ENCODE peak calls at places on chromosomes 13 and 19, in five cellular contexts. One of them, this sample, is unnamed.

GRCh38 chr19:18674616-18675015 is 8.9 kb upstream of the CRTC1 start:
- DNase-seq in adipocyte: no peak
- DNase-seq in lung: no peak
- DNase-seq in heart left ventricle: no peak
- DNase-seq in BJ: no peak
- DNase-seq in this sample: no peak

GRCh38 chr19:13260883-13261653 is 110.9 kb downstream of the IER2 start:
- DNase-seq in adipocyte: peak; percentile 69
- DNase-seq in lung: no peak
- DNase-seq in heart left ventricle: no peak
- DNase-seq in BJ: peak; percentile 73
- DNase-seq in this sample: peak; percentile 68

GRCh38 chr13:36183901-36184300 is 30.5 kb downstream of the SOHLH2 start:
- DNase-seq in adipocyte: no peak
- DNase-seq in lung: no peak
- DNase-seq in heart left ventricle: no peak
- DNase-seq in BJ: no peak
- DNase-seq in this sample: no peak

GRCh38 chr13:30572859-30573275 is 44.9 kb upstream of the USPL1 start:
- DNase-seq in adipocyte: peak; percentile 78
- DNase-seq in lung: no peak
- DNase-seq in heart left ventricle: no peak
- DNase-seq in BJ: no peak
- DNase-seq in this sample: peak; percentile 61

GRCh38 chr19:51093510-51094345 is 11.0 kb upstream of the KLK14 start:
- DNase-seq in adipocyte: no peak
- DNase-seq in lung: no peak
- DNase-seq in heart left ventricle: no peak
- DNase-seq in BJ: no peak
- DNase-seq in this sample: no peak

GRCh38 chr13:111319998-111320911 is at the start of gene TEX29:
- DNase-seq in adipocyte: no peak
- DNase-seq in lung: no peak
- DNase-seq in heart left ventricle: no peak
- DNase-seq in BJ: no peak
- DNase-seq in this sample: no peak

GRCh38 chr13:51477653-51478324 is 25.0 kb upstream of the INTS6 start:
- DNase-seq in adipocyte: no peak
- DNase-seq in lung: no peak
- DNase-seq in heart left ventricle: no peak
- DNase-seq in BJ: no peak
- DNase-seq in this sample: no peak

GRCh38 chr19:41595258-41595889 is 19.4 kb downstream of the CEACAM21 start:
- DNase-seq in adipocyte: peak; percentile 71
- DNase-seq in lung: peak; percentile 59
- DNase-seq in heart left ventricle: no peak
- DNase-seq in BJ: peak; percentile 12
- DNase-seq in this sample: peak; percentile 87

DNA sequence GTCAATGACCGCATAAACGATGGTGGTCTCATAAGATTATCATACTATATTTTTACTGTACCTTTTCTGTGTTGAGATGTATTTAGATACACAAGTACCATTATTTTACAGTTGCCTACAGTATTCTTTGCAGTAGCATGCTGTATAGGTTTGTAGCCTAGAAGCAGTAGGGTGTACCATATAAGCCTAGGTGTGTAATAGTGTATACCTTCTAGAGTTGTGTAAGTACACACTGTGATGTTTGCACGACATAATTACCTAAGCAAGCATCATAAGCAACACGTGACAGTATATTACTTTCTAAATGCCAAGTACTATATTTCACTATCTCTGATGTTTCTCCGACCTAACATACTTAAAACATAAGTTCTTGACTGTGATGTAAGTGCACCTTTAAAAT is 2.7 kb downstream of the LPAR6 start:
- DNase-seq in adipocyte: no peak
- DNase-seq in lung: no peak
- DNase-seq in heart left ventricle: no peak
- DNase-seq in BJ: no peak
- DNase-seq in this sample: no peak
- H3K4me3 ChIP-seq in adipocyte: peak overlapping the region; percentile 97
- H3K4me3 ChIP-seq in lung: no peak overlapping the region
- H3K4me3 ChIP-seq in heart left ventricle: peak overlapping the region; percentile 30
- H3K4me3 ChIP-seq in BJ: peak overlapping the region; percentile 52
- H3K4me3 ChIP-seq in this sample: peak overlapping the region; percentile 64

GRCh38 chr13:78601886-78602560 is 1.3 kb downstream of the POU4F1 start:
- DNase-seq in adipocyte: no peak
- DNase-seq in lung: no peak
- DNase-seq in heart left ventricle: no peak
- DNase-seq in BJ: no peak
- DNase-seq in this sample: no peak
- H3K4me3 ChIP-seq in adipocyte: no peak overlapping the region
- H3K4me3 ChIP-seq in lung: no peak overlapping the region
- H3K4me3 ChIP-seq in heart left ventricle: peak overlapping the region; percentile 23
- H3K4me3 ChIP-seq in BJ: no peak overlapping the region
- H3K4me3 ChIP-seq in this sample: no peak overlapping the region

DNA sequence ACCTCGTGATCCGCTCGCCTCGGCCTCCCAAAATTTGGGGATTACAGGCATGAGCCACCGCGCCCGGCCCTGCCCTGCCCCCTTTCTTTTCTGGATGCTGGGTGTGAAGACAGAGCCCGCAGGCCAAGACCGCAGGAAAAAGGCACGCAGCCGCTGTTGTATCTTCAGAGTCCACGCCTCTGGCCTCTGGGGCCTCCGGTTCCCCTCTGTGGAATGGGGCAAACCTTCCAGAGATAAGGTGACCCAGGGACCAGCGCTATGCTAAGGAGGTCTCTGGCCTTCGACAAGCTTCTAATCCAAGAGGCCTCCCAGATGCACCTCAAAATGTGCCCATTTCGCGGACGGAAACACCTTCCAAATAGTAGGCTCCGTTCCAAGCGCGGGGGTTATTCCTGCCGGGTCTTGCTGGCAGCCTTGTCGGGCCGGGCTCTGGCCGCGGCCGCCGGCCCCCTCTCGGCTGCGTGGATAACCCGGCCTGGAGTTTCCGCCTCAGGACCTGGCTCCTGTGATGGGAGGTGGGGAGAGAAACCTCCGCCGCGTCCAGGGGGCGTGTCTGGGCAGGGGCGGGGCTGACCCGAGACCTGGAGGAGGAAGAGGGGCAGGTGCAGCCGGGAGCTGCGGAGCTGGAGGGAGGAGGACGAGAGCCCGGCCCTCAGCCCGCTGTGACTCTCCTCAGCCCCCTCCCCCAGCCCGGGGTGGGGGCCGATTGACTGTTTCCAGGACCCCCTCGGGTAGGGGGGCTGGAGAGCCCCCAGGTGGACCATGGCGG is 13.1 kb downstream of the TJP3 start:
- DNase-seq in adipocyte: peak; percentile 89
- DNase-seq in lung: peak; percentile 93
- DNase-seq in heart left ventricle: peak; percentile 89
- DNase-seq in BJ: no peak
- DNase-seq in this sample: peak; percentile 86
- H3K4me3 ChIP-seq in adipocyte: no peak overlapping the region
- H3K4me3 ChIP-seq in lung: no peak overlapping the region
- H3K4me3 ChIP-seq in heart left ventricle: peak overlapping the region; percentile 0
- H3K4me3 ChIP-seq in BJ: no peak overlapping the region
- H3K4me3 ChIP-seq in this sample: no peak overlapping the region

DNA sequence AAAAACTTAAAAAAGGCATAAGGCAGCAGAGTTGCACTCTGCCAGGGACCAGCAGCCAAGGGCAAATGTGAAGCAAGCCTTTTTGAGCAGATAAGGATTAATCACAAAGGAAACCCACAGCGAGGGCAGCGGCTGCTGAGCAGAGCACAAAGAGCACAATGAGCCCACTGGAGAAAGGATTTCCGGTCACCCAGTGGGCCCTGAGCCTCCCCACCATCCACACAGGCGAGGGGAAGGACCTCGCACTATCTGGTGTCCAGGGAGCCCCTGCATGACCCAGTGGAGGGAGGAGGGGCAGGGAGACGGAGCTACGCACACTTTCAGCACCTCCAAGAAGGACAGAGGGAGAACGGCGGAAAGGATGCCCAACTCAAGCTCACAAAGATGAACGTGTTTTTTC is 40.0 kb downstream of the COL4A1 start:
- DNase-seq in adipocyte: no peak
- DNase-seq in lung: no peak
- DNase-seq in heart left ventricle: no peak
- DNase-seq in BJ: no peak
- DNase-seq in this sample: no peak
- H3K4me3 ChIP-seq in adipocyte: no peak overlapping the region
- H3K4me3 ChIP-seq in lung: no peak overlapping the region
- H3K4me3 ChIP-seq in heart left ventricle: no peak overlapping the region
- H3K4me3 ChIP-seq in BJ: no peak overlapping the region
- H3K4me3 ChIP-seq in this sample: no peak overlapping the region

GRCh38 chr19:2607712-2608601 is 94.5 kb downstream of the GNG7 start:
- DNase-seq in adipocyte: no peak
- DNase-seq in lung: no peak
- DNase-seq in heart left ventricle: peak; percentile 62
- DNase-seq in BJ: no peak
- DNase-seq in this sample: no peak

GRCh38 chr19:2611483-2612464 is 90.7 kb downstream of the GNG7 start:
- DNase-seq in adipocyte: no peak
- DNase-seq in lung: no peak
- DNase-seq in heart left ventricle: peak; percentile 38
- DNase-seq in BJ: no peak
- DNase-seq in this sample: no peak

GRCh38 chr19:2609389-2610116 is 92.9 kb downstream of the GNG7 start:
- DNase-seq in adipocyte: no peak
- DNase-seq in lung: no peak
- DNase-seq in heart left ventricle: peak; percentile 28
- DNase-seq in BJ: no peak
- DNase-seq in this sample: no peak

GRCh38 chr19:2610637-2611482 is 91.6 kb downstream of the GNG7 start:
- DNase-seq in adipocyte: peak; percentile 98
- DNase-seq in lung: peak; percentile 92
- DNase-seq in heart left ventricle: peak; percentile 97
- DNase-seq in BJ: peak; percentile 60
- DNase-seq in this sample: peak; percentile 96

DNA sequence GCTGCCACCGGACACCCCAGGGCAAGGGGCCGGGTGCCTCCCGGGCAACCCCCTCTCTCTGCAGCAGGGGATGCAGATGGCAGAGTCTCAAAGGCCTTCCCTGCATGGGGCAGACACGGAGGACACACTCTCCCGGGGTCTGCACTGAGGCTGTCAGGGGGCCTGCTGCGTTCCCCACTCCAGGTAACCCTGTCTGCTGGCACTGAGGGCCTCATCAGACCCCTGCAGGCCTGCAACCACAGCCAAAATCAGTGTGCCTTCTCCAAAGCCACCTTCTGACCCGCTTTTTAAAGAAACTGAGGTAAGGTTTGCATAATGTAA is 93.9 kb downstream of the GNG7 start:
- DNase-seq in adipocyte: no peak
- DNase-seq in lung: no peak
- DNase-seq in heart left ventricle: no peak
- DNase-seq in BJ: no peak
- DNase-seq in this sample: no peak
- H3K4me3 ChIP-seq in adipocyte: no peak overlapping the region
- H3K4me3 ChIP-seq in lung: no peak overlapping the region
- H3K4me3 ChIP-seq in heart left ventricle: no peak overlapping the region
- H3K4me3 ChIP-seq in BJ: no peak overlapping the region
- H3K4me3 ChIP-seq in this sample: no peak overlapping the region

DNA sequence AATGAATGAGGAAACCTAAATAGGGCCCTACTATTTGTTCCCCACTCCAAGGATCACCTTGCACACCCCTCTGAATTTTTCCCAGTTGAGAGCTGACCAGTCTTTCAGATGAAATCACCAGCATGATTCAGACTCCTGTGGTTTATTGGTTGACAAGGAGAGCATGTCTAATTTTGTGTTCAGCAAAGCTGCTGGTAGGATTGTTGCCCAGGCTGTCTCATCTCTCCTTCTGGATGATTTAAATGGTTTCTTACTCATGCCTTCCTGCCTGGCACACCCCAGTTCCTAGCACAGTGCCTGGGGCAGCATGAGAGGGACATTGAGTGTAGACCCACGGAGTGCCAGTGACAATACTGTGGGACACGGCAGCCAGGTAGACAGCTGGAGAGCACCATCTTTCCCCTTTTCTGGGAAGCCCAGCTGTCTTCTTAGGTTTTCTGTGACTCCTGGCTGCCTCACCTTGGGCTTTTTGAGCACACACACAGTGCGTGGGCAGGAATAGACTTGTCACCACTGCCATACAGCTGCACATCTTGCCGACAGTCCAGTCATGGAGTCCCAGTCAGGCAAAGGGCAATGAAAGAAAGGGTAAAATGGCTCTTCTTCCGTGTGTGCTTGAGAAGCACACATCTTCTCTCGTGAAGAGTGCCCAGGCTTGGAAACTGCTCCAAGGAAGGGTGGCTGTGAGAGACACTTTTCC is 12.3 kb downstream of the FGF9 start:
- DNase-seq in adipocyte: peak; percentile 4
- DNase-seq in lung: no peak
- DNase-seq in heart left ventricle: no peak
- DNase-seq in BJ: peak; percentile 59
- DNase-seq in this sample: no peak
- H3K4me3 ChIP-seq in adipocyte: no peak overlapping the region
- H3K4me3 ChIP-seq in lung: no peak overlapping the region
- H3K4me3 ChIP-seq in heart left ventricle: no peak overlapping the region
- H3K4me3 ChIP-seq in BJ: no peak overlapping the region
- H3K4me3 ChIP-seq in this sample: no peak overlapping the region

GRCh38 chr13:40600145-40600751 is 66.2 kb downstream of the FOXO1 start:
- DNase-seq in adipocyte: no peak
- DNase-seq in lung: no peak
- DNase-seq in heart left ventricle: no peak
- DNase-seq in BJ: no peak
- DNase-seq in this sample: no peak
- H3K4me3 ChIP-seq in adipocyte: no peak overlapping the region
- H3K4me3 ChIP-seq in lung: no peak overlapping the region
- H3K4me3 ChIP-seq in heart left ventricle: no peak overlapping the region
- H3K4me3 ChIP-seq in BJ: no peak overlapping the region
- H3K4me3 ChIP-seq in this sample: no peak overlapping the region